ENCODE peak calls at places on chromosomes 1 and 21, in eight cellular contexts. M is K562, I is tibial nerve, R is lung, G is neural progenitor cell, S is upper lobe of left lung, V is left ventricle myocardium inferior, X is RWPE2. E is an unnamed sample.
A peak's percentile ranks its signal among the peaks of the same experiment; 100 is the strongest.

GRCh38 chr1:211353562-211354212 is 27.1 kb downstream of the TRAF5 start:
- DNase-seq in M (no peak), I (no peak), R (no peak), G (no peak), S (no peak), V (no peak), X (no peak), E (no peak)

GRCh38 chr1:32063261-32063681 is 9.5 kb upstream of the TMEM39B start:
- DNase-seq in M (peak; percentile 40), I (no peak), R (no peak), G (no peak), S (no peak), V (no peak), X (no peak), E (peak; percentile 81)

GRCh38 chr1:31937300-31938183 is 626 bp downstream of the PTP4A2 start:
- DNase-seq in M (peak; percentile 87), I (peak; percentile 51), R (peak; percentile 79), G (peak; percentile 82), S (peak; percentile 76), V (peak; percentile 85), X (peak; percentile 73), E (peak; percentile 63)

GRCh38 chr21:29091032-29091431 is 17.6 kb upstream of the CCT8 start:
- DNase-seq in M (no peak), I (no peak), R (no peak), G (no peak), S (no peak), V (no peak), X (no peak), E (peak; percentile 69)

GRCh38 chr1:174197547-174197946 is 38.2 kb downstream of the RABGAP1L start:
- DNase-seq in M (no peak), I (no peak), R (peak; percentile 31), G (no peak), S (peak; percentile 71), V (no peak), X (no peak), E (no peak)

GRCh38 chr1:219443763-219444162 is 169.1 kb downstream of the ZC3H11B start:
- DNase-seq in M (no peak), I (no peak), R (no peak), G (no peak), S (no peak), V (no peak), X (no peak), E (no peak)

GRCh38 chr1:58718435-58718834 is 18.6 kb upstream of the MYSM1 start:
- DNase-seq in M (no peak), I (no peak), R (no peak), G (no peak), S (no peak), V (no peak), X (no peak), E (peak; percentile 28)

GRCh38 chr1:53362270-53362669 is 34.4 kb upstream of the LRP8 start:
- DNase-seq in M (no peak), I (no peak), R (no peak), G (peak; percentile 74), S (peak; percentile 0), V (no peak), X (peak; percentile 4), E (no peak)

GRCh38 chr1:32232558-32233304 is 10.5 kb downstream of the EIF3I start:
- DNase-seq in M (no peak), I (no peak), R (no peak), G (no peak), S (no peak), V (no peak), X (no peak), E (no peak)

GRCh38 chr1:94327001-94327685 is 89.8 kb upstream of the ARHGAP29 start:
- DNase-seq in M (no peak), I (no peak), R (no peak), G (peak; percentile 84), S (no peak), V (peak; percentile 77), X (no peak), E (peak; percentile 61)

GRCh38 chr1:212225871-212226302 is 59.3 kb upstream of the PPP2R5A start:
- DNase-seq in M (no peak), I (no peak), R (no peak), G (peak; percentile 41), S (no peak), V (no peak), X (no peak), E (no peak)

GRCh38 chr1:161864577-161864976 is 98.5 kb downstream of the ATF6 start:
- DNase-seq in M (no peak), I (no peak), R (no peak), G (no peak), S (no peak), V (no peak), X (no peak), E (peak; percentile 72)
- TF ChIP-seq CTCF in M (no peak), I (peak; percentile 11), R (no peak), G (peak; percentile 30), S (no peak), V (peak; percentile 52), X (peak; percentile 41), E (peak; percentile 59)

GRCh38 chr1:156154317-156154749 is 948 bp downstream of the SEMA4A start:
- DNase-seq in M (no peak), I (no peak), R (peak; percentile 69), G (no peak), S (peak; percentile 85), V (no peak), X (no peak), E (no peak)
- H3K4me3 ChIP-seq in M (no peak overlapping the region), I (no peak overlapping the region), R (no peak overlapping the region), G (no peak overlapping the region), S (peak overlapping the region; percentile 28), V (no peak overlapping the region), X (no peak overlapping the region), E (no peak overlapping the region)

GRCh38 chr1:231604276-231604621 is 22.3 kb upstream of the DISC1 start:
- DNase-seq in M (no peak), I (no peak), R (no peak), G (no peak), S (no peak), V (no peak), X (no peak), E (no peak)
- TF ChIP-seq CTCF in M (no peak), I (no peak), R (no peak), G (no peak), S (no peak), V (peak; percentile 4), X (peak; percentile 39), E (no peak)

GRCh38 chr1:9066945-9067807 is 2.3 kb downstream of the SLC2A5 start:
- DNase-seq in M (no peak), I (peak; percentile 54), R (peak; percentile 43), G (no peak), S (peak; percentile 70), V (peak; percentile 68), X (peak; percentile 64), E (peak; percentile 88)
- H3K4me3 ChIP-seq in M (no peak overlapping the region), I (no peak overlapping the region), R (no peak overlapping the region), G (no peak overlapping the region), S (no peak overlapping the region), V (no peak overlapping the region), X (no peak overlapping the region), E (no peak overlapping the region)

DNA sequence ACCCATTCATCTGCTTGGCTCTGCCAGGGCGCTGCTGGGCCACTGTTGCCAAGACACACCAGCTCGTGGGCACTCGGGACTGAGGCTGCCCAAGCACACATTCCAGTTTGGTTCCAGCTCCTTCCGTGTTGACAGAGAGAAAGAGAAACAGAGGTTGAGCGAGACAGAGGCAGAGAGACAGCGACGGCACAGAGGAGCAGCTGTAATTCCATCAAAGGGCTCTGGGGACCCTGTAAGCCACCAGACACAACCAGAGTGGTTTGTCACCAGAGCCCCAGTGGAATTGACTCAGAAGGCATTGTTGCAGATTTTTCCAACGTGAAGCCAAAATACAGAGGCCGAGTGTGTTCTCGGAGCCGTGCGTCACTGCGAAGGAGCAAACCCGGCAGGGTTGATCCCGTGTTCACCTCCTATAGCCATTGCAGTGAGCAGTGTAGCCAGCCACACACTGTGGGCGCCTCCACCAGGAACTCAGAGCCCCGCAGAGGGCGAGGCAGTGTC is 33.5 kb downstream of the SYF2 start:
- DNase-seq in M (no peak), I (no peak), R (no peak), G (peak; percentile 41), S (no peak), V (peak; percentile 20), X (no peak), E (no peak)
- TF ChIP-seq CTCF in M (peak; percentile 39), I (no peak), R (no peak), G (peak; percentile 22), S (no peak), V (peak; percentile 27), X (no peak), E (no peak)

DNA sequence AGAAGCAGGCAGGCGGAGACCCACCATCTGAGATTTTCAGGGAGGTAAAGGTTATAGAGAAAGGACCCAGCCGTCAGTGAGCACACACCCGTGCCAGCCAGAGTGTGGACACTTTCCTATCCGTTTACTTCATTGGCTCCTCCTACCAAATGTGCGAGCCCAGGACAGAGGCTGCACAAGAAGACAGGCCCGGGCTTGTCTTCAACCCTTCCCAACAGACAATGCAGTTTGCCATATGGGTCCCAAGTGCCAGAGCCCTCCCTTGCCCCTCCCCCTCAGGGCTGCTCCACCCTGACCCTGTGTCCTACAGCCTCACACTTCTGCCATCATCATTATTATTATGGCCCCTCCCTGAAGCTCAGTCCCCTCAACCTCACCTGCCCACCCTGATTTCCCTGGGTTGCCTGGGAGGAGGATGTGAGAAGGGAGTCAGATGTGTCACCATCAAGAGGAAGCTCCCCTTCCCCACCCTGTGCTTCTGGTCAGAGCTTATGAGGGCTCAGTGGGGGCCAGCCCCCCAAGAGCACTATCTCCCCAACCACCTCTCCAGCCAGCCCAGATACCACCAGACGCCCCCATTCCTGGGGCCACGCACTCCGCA is 9.4 kb downstream of the LAPTM5 start:
- DNase-seq in M (peak; percentile 34), I (no peak), R (no peak), G (no peak), S (no peak), V (no peak), X (peak; percentile 81), E (peak; percentile 31)
- H3K4me3 ChIP-seq in M (no peak overlapping the region), I (no peak overlapping the region), R (no peak overlapping the region), G (no peak overlapping the region), S (no peak overlapping the region), V (no peak overlapping the region), X (no peak overlapping the region), E (no peak overlapping the region)

DNA sequence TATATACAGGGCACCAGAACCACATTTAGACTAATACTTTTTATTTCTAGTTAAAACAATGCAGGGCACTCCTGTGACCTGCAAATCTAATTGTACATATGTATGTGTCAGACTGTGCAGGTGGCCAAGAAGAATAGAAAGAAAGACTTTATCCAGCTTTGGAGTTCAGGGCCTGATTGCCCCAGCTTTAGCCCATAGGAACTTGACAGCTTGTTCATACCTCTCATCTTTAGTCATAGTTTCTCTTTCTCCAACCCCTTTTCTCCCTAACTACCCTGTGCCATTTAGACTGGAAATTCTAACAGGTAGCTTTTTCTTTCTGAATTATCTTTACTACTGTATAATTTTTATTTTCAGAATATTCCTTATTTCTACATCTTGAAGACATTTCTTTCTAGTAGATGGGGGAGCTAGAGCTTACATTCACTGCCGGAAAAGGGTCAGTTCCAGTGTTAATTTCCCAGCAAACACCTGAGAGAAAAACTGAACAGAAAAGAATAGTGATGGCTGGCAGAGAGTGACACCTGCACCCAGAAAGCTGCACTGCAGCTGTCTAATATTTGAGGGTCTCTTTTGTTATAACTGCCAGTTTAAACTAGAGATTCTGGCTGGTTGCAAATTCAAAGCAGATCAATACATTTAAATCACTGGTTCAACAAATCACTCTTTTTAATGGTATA is 8.4 kb downstream of the YBX1 start:
- DNase-seq in M (no peak), I (no peak), R (no peak), G (no peak), S (no peak), V (no peak), X (no peak), E (peak; percentile 27)
- TF ChIP-seq CTCF in M (no peak), I (no peak), R (no peak), G (peak; percentile 19), S (no peak), V (peak; percentile 30), X (no peak), E (no peak)